ENCODE peak calls at places on chromosomes 3 and 15, in five cellular contexts. J, A, I, V and L are unnamed samples.

GRCh38 chr15:43168192-43169107 is 16.8 kb upstream of the CCNDBP1 start:
- DNase-seq in J (no peak), I (peak; percentile 64), A (no peak), V (no peak), L (no peak)

GRCh38 chr3:195099976-195100755 is 170.8 kb downstream of the XXYLT1 start:
- DNase-seq in A (no peak), I (no peak), V (no peak), J (peak; percentile 17), L (no peak)

GRCh38 chr3:189995129-189995528 is 125.6 kb downstream of the P3H2 start:
- DNase-seq in V (no peak), I (no peak), J (no peak), A (no peak), L (no peak)

GRCh38 chr3:55782806-55783205 is 295.7 kb upstream of the WNT5A start:
- DNase-seq in I (no peak), J (no peak), A (no peak), V (no peak), L (no peak)

GRCh38 chr15:25739687-25740121 is 123.4 kb downstream of the ATP10A start:
- DNase-seq in I (no peak), A (no peak), J (no peak), V (no peak), L (no peak)

GRCh38 chr3:114615535-114616064 is 321.8 kb downstream of the TIGIT start:
- DNase-seq in I (no peak), J (no peak), A (no peak), V (no peak), L (no peak)

GRCh38 chr3:50248387-50248786 is 12.4 kb downstream of the GNAI2 start:
- DNase-seq in J (peak; percentile 76), I (no peak), A (no peak), V (no peak), L (no peak)

GRCh38 chr3:13229291-13229949 is 156.2 kb upstream of the IQSEC1 start:
- DNase-seq in A (no peak), J (no peak), I (no peak), V (peak; percentile 65), L (no peak)

GRCh38 chr15:65789759-65790158 is 2.3 kb downstream of the DENND4A start:
- DNase-seq in V (no peak), A (no peak), I (no peak), J (no peak), L (no peak)

GRCh38 chr3:33313331-33313730 is 36.1 kb downstream of the FBXL2 start:
- DNase-seq in J (no peak), I (no peak), A (no peak), V (no peak), L (no peak)

GRCh38 chr3:148991219-148992026 is at the start of gene GYG1:
- DNase-seq in J (peak; percentile 77), V (peak; percentile 60), A (peak; percentile 94), I (peak; percentile 93), L (peak; percentile 89)

GRCh38 chr3:55183259-55183658 is 255.4 kb upstream of the LRTM1 start:
- DNase-seq in A (no peak), J (no peak), I (no peak), V (no peak), L (no peak)

GRCh38 chr3:161927131-161927530 is 430.5 kb downstream of the OTOL1 start:
- DNase-seq in A (no peak), V (no peak), I (no peak), J (no peak), L (no peak)

GRCh38 chr15:73859236-73859635 is 14.1 kb upstream of the TBC1D21 start:
- DNase-seq in A (no peak), V (no peak), I (no peak), J (no peak), L (peak; percentile 65)

GRCh38 chr3:147651107-147651506 is 241.9 kb downstream of the ZIC1 start:
- DNase-seq in A (peak; percentile 59), I (no peak), V (no peak), J (no peak), L (no peak)

GRCh38 chr15:87365221-87365620 is 891.3 kb downstream of the NTRK3 start:
- DNase-seq in I (no peak), J (no peak), V (no peak), A (no peak), L (no peak)

GRCh38 chr3:152382312-152383135 is 113.8 kb downstream of the MBNL1 start:
- DNase-seq in J (no peak), I (no peak), V (no peak), A (no peak), L (no peak)
- H3K4me3 ChIP-seq in J (peak overlapping the region; percentile 35), I (peak overlapping the region; percentile 8), V (no peak overlapping the region), A (peak overlapping the region; percentile 61), L (peak overlapping the region; percentile 40)

GRCh38 chr3:137692803-137693431 is 71.2 kb upstream of the SOX14 start:
- DNase-seq in J (no peak), A (peak; percentile 40), V (peak; percentile 13), I (no peak), L (no peak)
- TF ChIP-seq CTCF in J (no peak), A (no peak), V (peak; percentile 81), I (no peak), L (no peak)

GRCh38 chr3:111862415-111862814 is 3.4 kb downstream of the PHLDB2 start:
- DNase-seq in J (no peak), A (no peak), V (no peak), I (no peak), L (no peak)
- H3K4me3 ChIP-seq in J (peak overlapping the region; percentile 81), A (peak overlapping the region; percentile 76), V (peak overlapping the region; percentile 7), I (peak overlapping the region; percentile 7), L (peak overlapping the region; percentile 89)

GRCh38 chr3:140898340-140899180 is 43.1 kb upstream of the SLC25A36 start:
- DNase-seq in J (no peak), V (peak; percentile 46), A (no peak), I (no peak), L (no peak)
- TF ChIP-seq CTCF in J (peak; percentile 40), V (peak; percentile 61), A (peak; percentile 57), I (peak; percentile 37), L (no peak)

DNA sequence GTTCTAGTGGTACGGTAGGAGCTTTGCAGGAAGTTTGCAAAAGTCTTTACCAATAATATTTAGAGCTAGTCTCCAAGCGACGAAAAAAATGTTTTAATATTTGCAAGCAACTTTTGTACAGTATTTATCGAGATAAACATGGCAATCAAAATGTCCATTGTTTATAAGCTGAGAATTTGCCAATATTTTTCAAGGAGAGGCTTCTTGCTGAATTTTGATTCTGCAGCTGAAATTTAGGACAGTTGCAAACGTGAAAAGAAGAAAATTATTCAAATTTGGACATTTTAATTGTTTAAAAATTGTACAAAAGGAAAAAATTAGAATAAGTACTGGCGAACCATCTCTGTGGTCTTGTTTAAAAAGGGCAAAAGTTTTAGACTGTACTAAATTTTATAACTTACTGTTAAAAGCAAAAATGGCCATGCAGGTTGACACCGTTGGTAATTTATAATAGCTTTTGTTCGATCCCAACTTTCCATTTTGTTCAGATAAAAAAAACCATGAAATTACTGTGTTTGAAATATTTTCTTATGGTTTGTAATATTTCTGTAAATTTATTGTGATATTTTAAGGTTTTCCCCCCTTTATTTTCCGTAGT is 2.0 kb downstream of the SOX2 start:
- DNase-seq in I (no peak), V (no peak), A (no peak), J (no peak), L (no peak)
- H3K4me3 ChIP-seq in I (peak overlapping the region; percentile 3), V (no peak overlapping the region), A (no peak overlapping the region), J (no peak overlapping the region), L (no peak overlapping the region)

DNA sequence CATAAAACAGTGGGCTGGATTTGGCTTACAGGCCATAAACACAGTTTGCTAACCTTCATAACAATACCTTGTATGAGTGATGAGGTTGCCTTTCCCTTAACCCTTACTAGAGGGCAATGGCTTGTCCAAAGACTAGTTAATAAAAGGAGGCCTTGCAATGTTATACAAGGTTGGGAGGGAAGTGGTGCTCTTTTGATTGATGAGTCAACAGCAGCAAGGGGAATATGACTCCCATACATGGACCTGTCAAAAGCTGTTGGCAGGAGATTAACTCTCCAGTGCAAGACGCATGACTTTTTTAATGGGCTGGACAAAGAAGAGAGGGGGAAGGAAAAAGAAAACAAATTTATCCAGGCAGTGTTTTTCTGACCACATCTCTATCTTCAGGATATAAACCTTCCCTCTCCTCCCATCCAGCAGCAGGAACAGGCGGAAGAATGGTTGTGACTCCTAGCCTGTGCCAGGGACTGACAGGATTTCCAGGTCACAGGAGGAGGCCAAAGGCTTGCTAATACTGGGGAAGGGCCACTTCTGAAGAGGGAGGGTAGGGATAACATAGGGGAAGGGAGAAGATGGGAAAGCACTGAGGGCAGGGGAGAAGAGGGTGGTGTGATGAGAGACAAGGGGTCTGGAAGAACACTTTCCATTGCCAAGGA is 35.2 kb upstream of the ARL14 start:
- DNase-seq in A (no peak), I (no peak), J (no peak), V (no peak), L (no peak)
- TF ChIP-seq CTCF in A (no peak), I (no peak), J (no peak), V (no peak), L (no peak)

GRCh38 chr15:89409184-89409992 is 74.8 kb upstream of the POLG start:
- DNase-seq in I (no peak), V (no peak), A (no peak), J (no peak), L (no peak)
- H3K4me3 ChIP-seq in I (no peak overlapping the region), V (no peak overlapping the region), A (peak overlapping the region; percentile 47), J (peak overlapping the region; percentile 2), L (peak overlapping the region; percentile 44)

GRCh38 chr15:79050977-79051376 is 39.6 kb downstream of the RASGRF1 start:
- DNase-seq in J (no peak), I (no peak), A (no peak), V (no peak), L (no peak)

GRCh38 chr15:79050341-79050740 is 40.2 kb downstream of the RASGRF1 start:
- DNase-seq in A (no peak), J (no peak), V (no peak), I (no peak), L (no peak)

GRCh38 chr15:79053894-79054293 is 36.7 kb downstream of the RASGRF1 start:
- DNase-seq in V (no peak), A (no peak), J (no peak), I (no peak), L (no peak)

GRCh38 chr15:79054350-79054749 is 36.2 kb downstream of the RASGRF1 start:
- DNase-seq in V (no peak), I (no peak), J (no peak), A (no peak), L (no peak)

DNA sequence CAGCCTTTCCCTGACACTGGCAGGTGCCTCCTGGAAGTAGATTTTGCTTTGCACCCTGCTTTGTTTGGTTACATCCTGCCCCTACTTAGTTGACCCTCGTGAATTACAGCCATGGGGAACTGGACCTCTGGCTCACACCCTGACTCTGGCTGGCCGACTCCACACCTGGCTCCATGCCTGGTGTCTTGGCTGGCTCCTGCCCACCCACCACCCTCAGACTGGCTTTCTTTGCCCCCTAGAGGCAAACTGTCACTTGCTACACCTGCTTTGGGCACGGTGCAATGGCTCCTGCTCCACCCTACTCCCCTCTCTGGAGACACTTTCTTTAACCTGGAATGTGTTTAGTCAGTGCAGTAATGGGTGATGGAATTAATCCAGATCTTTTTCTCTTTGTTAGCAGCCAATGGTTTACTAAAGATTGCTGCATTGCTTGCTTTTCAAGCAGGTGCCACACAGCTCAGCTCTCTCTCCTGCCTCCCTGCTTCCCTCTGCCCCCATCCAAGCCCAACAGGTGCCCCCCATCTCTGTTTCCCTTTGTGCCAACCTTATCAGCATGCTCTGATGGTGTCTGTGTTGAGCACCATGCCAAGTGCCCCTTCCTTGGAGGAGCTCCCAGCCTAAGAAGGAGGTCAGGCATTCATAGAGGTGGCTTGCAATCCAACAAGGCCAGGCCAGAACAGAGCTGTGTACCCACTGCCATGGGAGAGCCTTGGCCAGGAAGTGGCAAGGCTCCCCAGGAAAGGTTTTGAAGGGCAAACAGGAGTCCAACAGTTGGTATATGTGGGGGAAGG is 38.4 kb downstream of the RASGRF1 start:
- DNase-seq in V (no peak), I (peak; percentile 44), J (no peak), A (no peak), L (no peak)
- TF ChIP-seq CTCF in V (no peak), I (no peak), J (no peak), A (no peak), L (no peak)